ENCODE peak calls at places on chromosomes 6 and 20, in six cellular contexts. O, W, Y, M, I and C are unnamed samples.
A peak's percentile ranks its signal among the peaks of the same experiment; 100 is the strongest.

GRCh38 chr6:84220809-84221409 is 6.5 kb downstream of the CEP162 start:
- DNase-seq in O (no peak), W (no peak), Y (peak; percentile 16), M (no peak), I (no peak), C (no peak)

GRCh38 chr6:126440923-126441322 is 101.0 kb downstream of the CENPW start:
- DNase-seq in O (no peak), W (no peak), Y (no peak), M (no peak), I (no peak), C (no peak)

GRCh38 chr6:22383016-22383415 is 86.2 kb upstream of the PRL start:
- DNase-seq in O (no peak), W (no peak), Y (no peak), M (no peak), I (no peak), C (no peak)

GRCh38 chr6:20630136-20630535 is 95.9 kb downstream of the CDKAL1 start:
- DNase-seq in O (no peak), W (peak; percentile 43), Y (no peak), M (no peak), I (no peak), C (no peak)

GRCh38 chr6:50278663-50279062 is 228.9 kb upstream of the DEFB112 start:
- DNase-seq in O (no peak), W (no peak), Y (no peak), M (no peak), I (no peak), C (no peak)

GRCh38 chr6:2857580-2858337 is 16.1 kb upstream of the SERPINB1 start:
- DNase-seq in O (no peak), W (no peak), Y (peak; percentile 79), M (no peak), I (peak; percentile 90), C (no peak)

GRCh38 chr6:88177961-88178464 is 11.9 kb upstream of the CNR1 start:
- DNase-seq in O (peak; percentile 44), W (no peak), Y (no peak), M (no peak), I (peak; percentile 32), C (no peak)

GRCh38 chr6:158231551-158232444 is 63.6 kb downstream of the GTF2H5 start:
- DNase-seq in O (peak; percentile 74), W (no peak), Y (peak; percentile 97), M (peak; percentile 84), I (no peak), C (peak; percentile 92)

GRCh38 chr6:7805828-7806227 is 79.9 kb downstream of the BMP6 start:
- DNase-seq in O (no peak), W (no peak), Y (no peak), M (no peak), I (no peak), C (no peak)

GRCh38 chr20:64039293-64040160 is 3.5 kb downstream of the C20orf204 start:
- DNase-seq in O (no peak), W (no peak), Y (peak; percentile 28), M (no peak), I (no peak), C (no peak)

GRCh38 chr6:137709424-137710281 is 157.4 kb upstream of the TNFAIP3 start:
- DNase-seq in O (no peak), W (no peak), Y (no peak), M (no peak), I (no peak), C (no peak)

GRCh38 chr6:30881987-30882763 is 2.1 kb upstream of the DDR1 start:
- DNase-seq in O (no peak), W (no peak), Y (no peak), M (no peak), I (no peak), C (no peak)

GRCh38 chr6:44061375-44062104 is 65.7 kb downstream of the MRPL14 start:
- DNase-seq in O (no peak), W (no peak), Y (no peak), M (no peak), I (no peak), C (no peak)

GRCh38 chr20:33242319-33243100 is 6.7 kb downstream of the BPIFA1 start:
- DNase-seq in O (no peak), W (no peak), Y (no peak), M (no peak), I (no peak), C (no peak)

GRCh38 chr6:117317261-117317660 is 51.9 kb downstream of the VGLL2 start:
- DNase-seq in O (peak; percentile 39), W (no peak), Y (no peak), M (no peak), I (no peak), C (no peak)

GRCh38 chr6:37698264-37699137 is 818 bp upstream of the MDGA1 start:
- DNase-seq in O (no peak), W (no peak), Y (peak; percentile 87), M (peak; percentile 52), I (no peak), C (peak; percentile 53)

GRCh38 chr20:2688041-2688591 is 4.5 kb upstream of the EBF4 start:
- DNase-seq in O (no peak), W (no peak), Y (peak; percentile 65), M (no peak), I (no peak), C (peak; percentile 45)

GRCh38 chr6:54987906-54988305 is 141.3 kb downstream of the FAM83B start:
- DNase-seq in O (no peak), W (no peak), Y (no peak), M (no peak), I (no peak), C (no peak)

GRCh38 chr20:1472556-1473243 is 6.1 kb upstream of the NSFL1C start:
- DNase-seq in O (no peak), W (no peak), Y (no peak), M (no peak), I (no peak), C (no peak)

GRCh38 chr6:46648869-46649488 is 3.6 kb downstream of the CYP39A1 start:
- DNase-seq in O (peak; percentile 58), W (no peak), Y (no peak), M (no peak), I (no peak), C (no peak)

GRCh38 chr6:157711060-157711459 is 112.0 kb upstream of the SNX9 start:
- DNase-seq in O (no peak), W (no peak), Y (no peak), M (no peak), I (no peak), C (no peak)

GRCh38 chr20:35286077-35286898 is 1.7 kb upstream of the EIF6 start:
- DNase-seq in O (peak; percentile 86), W (no peak), Y (no peak), M (no peak), I (no peak), C (no peak)

GRCh38 chr20:64079273-64080012 is at the start of gene RGS19:
- DNase-seq in O (peak; percentile 70), W (no peak), Y (peak; percentile 94), M (peak; percentile 74), I (no peak), C (peak; percentile 70)

GRCh38 chr20:32970973-32971300 is 33.3 kb downstream of the SUN5 start:
- DNase-seq in O (no peak), W (no peak), Y (no peak), M (no peak), I (no peak), C (no peak)

GRCh38 chr20:10433623-10434466 is at the start of gene MKKS:
- DNase-seq in O (peak; percentile 89), W (peak; percentile 44), Y (peak; percentile 67), M (peak; percentile 66), I (no peak), C (peak; percentile 55)

GRCh38 chr20:10436053-10436699 is 1.1 kb downstream of the SLX4IP start:
- DNase-seq in O (no peak), W (no peak), Y (no peak), M (no peak), I (no peak), C (no peak)

GRCh38 chr20:10433014-10433622 is 904 bp downstream of the MKKS start:
- DNase-seq in O (peak; percentile 44), W (no peak), Y (no peak), M (no peak), I (no peak), C (no peak)

GRCh38 chr20:10434467-10434831 is 427 bp upstream of the MKKS start:
- DNase-seq in O (peak; percentile 100), W (peak; percentile 92), Y (peak; percentile 63), M (peak; percentile 44), I (peak; percentile 87), C (peak; percentile 33)

GRCh38 chr20:10434832-10435812 is at the start of gene SLX4IP:
- DNase-seq in O (peak; percentile 99), W (peak; percentile 85), Y (peak; percentile 24), M (peak; percentile 43), I (peak; percentile 88), C (peak; percentile 43)
- TF ChIP-seq POLR2A in O (peak; percentile 72), W (peak; percentile 88), Y (peak; percentile 65), M (peak; percentile 69), I (peak; percentile 81), C (peak; percentile 75)

DNA sequence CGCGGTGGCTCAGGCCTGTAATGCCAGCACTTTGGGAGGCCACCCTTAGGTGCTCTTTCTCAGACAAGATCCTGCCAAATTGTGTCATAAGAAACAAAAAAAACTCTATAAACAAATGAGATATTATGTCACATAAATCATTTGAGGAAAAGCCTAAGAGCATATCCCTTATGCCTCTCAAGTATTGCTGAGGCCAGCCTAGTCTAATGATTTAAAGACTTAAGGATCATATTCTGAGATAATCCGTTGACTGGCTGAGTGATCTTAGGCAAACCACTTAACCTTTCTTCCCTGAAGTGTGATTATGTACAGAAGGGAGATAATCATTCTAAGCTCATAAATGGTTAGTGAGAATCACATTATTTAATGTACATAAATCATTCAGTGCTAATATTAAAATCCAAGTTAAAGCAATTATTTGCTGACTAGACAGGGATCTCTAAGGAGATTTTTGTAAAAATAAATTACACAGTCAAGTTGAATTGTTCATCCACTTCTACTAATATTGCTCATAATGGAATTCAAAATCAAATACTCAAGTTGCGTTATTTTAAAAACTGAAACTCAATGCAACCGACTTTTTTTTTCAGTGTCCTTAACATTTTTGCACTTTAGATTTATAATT is 365.4 kb downstream of the PHF3 start:
- DNase-seq in O (no peak), W (no peak), Y (no peak), M (no peak), I (no peak), C (no peak)
- TF ChIP-seq TAF1 in O (no peak), W (no peak), Y (no peak), M (no peak), I (no peak), C (no peak)

GRCh38 chr6:149484733-149485700 is at the start of gene ZC3H12D:
- DNase-seq in O (peak; percentile 91), W (no peak), Y (no peak), M (no peak), I (no peak), C (no peak)

GRCh38 chr6:149480502-149481280 is 4.1 kb downstream of the ZC3H12D start:
- DNase-seq in O (no peak), W (no peak), Y (no peak), M (no peak), I (no peak), C (no peak)

GRCh38 chr6:149482542-149483261 is 2.1 kb downstream of the ZC3H12D start:
- DNase-seq in O (no peak), W (no peak), Y (no peak), M (no peak), I (no peak), C (no peak)

GRCh38 chr6:149483849-149484635 is 772 bp downstream of the ZC3H12D start:
- DNase-seq in O (no peak), W (no peak), Y (no peak), M (no peak), I (no peak), C (no peak)

GRCh38 chr6:149483302-149483701 is 1.5 kb downstream of the ZC3H12D start:
- DNase-seq in O (no peak), W (no peak), Y (no peak), M (no peak), I (no peak), C (no peak)
- TF ChIP-seq POLR2A in O (no peak), W (no peak), Y (no peak), M (no peak), I (no peak), C (no peak)

GRCh38 chr6:28856617-28857000 is 67.2 kb downstream of the TRIM27 start:
- DNase-seq in O (no peak), W (no peak), Y (no peak), M (no peak), I (no peak), C (no peak)
- TF ChIP-seq TAF1 in O (no peak), W (no peak), Y (no peak), M (no peak), I (no peak), C (no peak)